ENCODE peak calls at places on chromosomes 2 and 18, in seven cellular contexts. One of them, this sample, is unnamed.

GRCh38 chr18:58996131-58996632 is 131.5 kb downstream of the ZNF532 start:
- DNase-seq in activated CD4-positive, alpha-beta T cell treated with anti-CD3 and anti-CD28 coated beads for 48 hours: no peak
- DNase-seq in AG09319: peak; percentile 38
- DNase-seq in ovary: no peak
- DNase-seq in chondrocyte: no peak
- DNase-seq in amygdala: no peak
- DNase-seq in activated CD4-positive, CD25-positive, alpha-beta regulatory T cell treated with anti-CD3 and anti-CD28 coated beads, Interleukin-2, amount 50 U/mL, for 72 hours: no peak
- DNase-seq in this sample: no peak

GRCh38 chr2:148817210-148817708 is 57.8 kb upstream of the KIF5C start:
- DNase-seq in activated CD4-positive, alpha-beta T cell treated with anti-CD3 and anti-CD28 coated beads for 48 hours: no peak
- DNase-seq in AG09319: no peak
- DNase-seq in ovary: no peak
- DNase-seq in chondrocyte: no peak
- DNase-seq in amygdala: peak; percentile 3
- DNase-seq in activated CD4-positive, CD25-positive, alpha-beta regulatory T cell treated with anti-CD3 and anti-CD28 coated beads, Interleukin-2, amount 50 U/mL, for 72 hours: no peak
- DNase-seq in this sample: no peak

GRCh38 chr2:184780944-184781343 is 182.6 kb downstream of the ZNF804A start:
- DNase-seq in activated CD4-positive, alpha-beta T cell treated with anti-CD3 and anti-CD28 coated beads for 48 hours: no peak
- DNase-seq in AG09319: no peak
- DNase-seq in ovary: no peak
- DNase-seq in chondrocyte: no peak
- DNase-seq in amygdala: no peak
- DNase-seq in activated CD4-positive, CD25-positive, alpha-beta regulatory T cell treated with anti-CD3 and anti-CD28 coated beads, Interleukin-2, amount 50 U/mL, for 72 hours: no peak
- DNase-seq in this sample: no peak

GRCh38 chr18:8536226-8536625 is 73.0 kb upstream of the RAB12 start:
- DNase-seq in activated CD4-positive, alpha-beta T cell treated with anti-CD3 and anti-CD28 coated beads for 48 hours: no peak
- DNase-seq in AG09319: no peak
- DNase-seq in ovary: no peak
- DNase-seq in chondrocyte: no peak
- DNase-seq in amygdala: no peak
- DNase-seq in activated CD4-positive, CD25-positive, alpha-beta regulatory T cell treated with anti-CD3 and anti-CD28 coated beads, Interleukin-2, amount 50 U/mL, for 72 hours: no peak
- DNase-seq in this sample: no peak

GRCh38 chr2:19649785-19650380 is 251.9 kb downstream of the TTC32 start:
- DNase-seq in activated CD4-positive, alpha-beta T cell treated with anti-CD3 and anti-CD28 coated beads for 48 hours: no peak
- DNase-seq in AG09319: peak; percentile 87
- DNase-seq in ovary: no peak
- DNase-seq in chondrocyte: no peak
- DNase-seq in amygdala: no peak
- DNase-seq in activated CD4-positive, CD25-positive, alpha-beta regulatory T cell treated with anti-CD3 and anti-CD28 coated beads, Interleukin-2, amount 50 U/mL, for 72 hours: no peak
- DNase-seq in this sample: peak; percentile 83

GRCh38 chr18:73829146-73829545 is 318.5 kb downstream of the FBXO15 start:
- DNase-seq in activated CD4-positive, alpha-beta T cell treated with anti-CD3 and anti-CD28 coated beads for 48 hours: no peak
- DNase-seq in AG09319: no peak
- DNase-seq in ovary: no peak
- DNase-seq in chondrocyte: no peak
- DNase-seq in amygdala: no peak
- DNase-seq in activated CD4-positive, CD25-positive, alpha-beta regulatory T cell treated with anti-CD3 and anti-CD28 coated beads, Interleukin-2, amount 50 U/mL, for 72 hours: no peak
- DNase-seq in this sample: no peak

GRCh38 chr2:226077031-226077430 is 677.5 kb downstream of the NYAP2 start:
- DNase-seq in activated CD4-positive, alpha-beta T cell treated with anti-CD3 and anti-CD28 coated beads for 48 hours: no peak
- DNase-seq in AG09319: peak; percentile 47
- DNase-seq in ovary: no peak
- DNase-seq in chondrocyte: no peak
- DNase-seq in amygdala: no peak
- DNase-seq in activated CD4-positive, CD25-positive, alpha-beta regulatory T cell treated with anti-CD3 and anti-CD28 coated beads, Interleukin-2, amount 50 U/mL, for 72 hours: no peak
- DNase-seq in this sample: no peak

GRCh38 chr2:234661849-234662248 is 165.0 kb upstream of the ARL4C start:
- DNase-seq in activated CD4-positive, alpha-beta T cell treated with anti-CD3 and anti-CD28 coated beads for 48 hours: no peak
- DNase-seq in AG09319: no peak
- DNase-seq in ovary: no peak
- DNase-seq in chondrocyte: no peak
- DNase-seq in amygdala: no peak
- DNase-seq in activated CD4-positive, CD25-positive, alpha-beta regulatory T cell treated with anti-CD3 and anti-CD28 coated beads, Interleukin-2, amount 50 U/mL, for 72 hours: no peak
- DNase-seq in this sample: no peak

GRCh38 chr2:180203972-180204371 is 196.9 kb upstream of the CWC22 start:
- DNase-seq in activated CD4-positive, alpha-beta T cell treated with anti-CD3 and anti-CD28 coated beads for 48 hours: no peak
- DNase-seq in AG09319: no peak
- DNase-seq in ovary: no peak
- DNase-seq in chondrocyte: no peak
- DNase-seq in amygdala: no peak
- DNase-seq in activated CD4-positive, CD25-positive, alpha-beta regulatory T cell treated with anti-CD3 and anti-CD28 coated beads, Interleukin-2, amount 50 U/mL, for 72 hours: no peak
- DNase-seq in this sample: no peak

GRCh38 chr2:188678921-188679320 is 295.3 kb upstream of the COL3A1 start:
- DNase-seq in activated CD4-positive, alpha-beta T cell treated with anti-CD3 and anti-CD28 coated beads for 48 hours: no peak
- DNase-seq in AG09319: no peak
- DNase-seq in ovary: no peak
- DNase-seq in chondrocyte: no peak
- DNase-seq in amygdala: no peak
- DNase-seq in activated CD4-positive, CD25-positive, alpha-beta regulatory T cell treated with anti-CD3 and anti-CD28 coated beads, Interleukin-2, amount 50 U/mL, for 72 hours: no peak
- DNase-seq in this sample: no peak

GRCh38 chr2:71578665-71579371 is 125.5 kb downstream of the DYSF start:
- DNase-seq in activated CD4-positive, alpha-beta T cell treated with anti-CD3 and anti-CD28 coated beads for 48 hours: no peak
- DNase-seq in AG09319: peak; percentile 8
- DNase-seq in ovary: no peak
- DNase-seq in chondrocyte: no peak
- DNase-seq in amygdala: peak; percentile 93
- DNase-seq in activated CD4-positive, CD25-positive, alpha-beta regulatory T cell treated with anti-CD3 and anti-CD28 coated beads, Interleukin-2, amount 50 U/mL, for 72 hours: no peak
- DNase-seq in this sample: no peak

GRCh38 chr2:129347486-129348217 is 631.8 kb upstream of the RAB6C start:
- DNase-seq in activated CD4-positive, alpha-beta T cell treated with anti-CD3 and anti-CD28 coated beads for 48 hours: no peak
- DNase-seq in AG09319: no peak
- DNase-seq in ovary: no peak
- DNase-seq in chondrocyte: no peak
- DNase-seq in amygdala: no peak
- DNase-seq in activated CD4-positive, CD25-positive, alpha-beta regulatory T cell treated with anti-CD3 and anti-CD28 coated beads, Interleukin-2, amount 50 U/mL, for 72 hours: no peak
- DNase-seq in this sample: no peak

GRCh38 chr18:49094979-49095632 is 144.3 kb upstream of the SMAD7 start:
- DNase-seq in activated CD4-positive, alpha-beta T cell treated with anti-CD3 and anti-CD28 coated beads for 48 hours: no peak
- DNase-seq in AG09319: peak; percentile 73
- DNase-seq in ovary: no peak
- DNase-seq in chondrocyte: no peak
- DNase-seq in amygdala: no peak
- DNase-seq in activated CD4-positive, CD25-positive, alpha-beta regulatory T cell treated with anti-CD3 and anti-CD28 coated beads, Interleukin-2, amount 50 U/mL, for 72 hours: no peak
- DNase-seq in this sample: no peak

GRCh38 chr18:73895701-73896100 is 251.9 kb downstream of the FBXO15 start:
- DNase-seq in activated CD4-positive, alpha-beta T cell treated with anti-CD3 and anti-CD28 coated beads for 48 hours: no peak
- DNase-seq in AG09319: no peak
- DNase-seq in ovary: no peak
- DNase-seq in chondrocyte: no peak
- DNase-seq in amygdala: no peak
- DNase-seq in activated CD4-positive, CD25-positive, alpha-beta regulatory T cell treated with anti-CD3 and anti-CD28 coated beads, Interleukin-2, amount 50 U/mL, for 72 hours: no peak
- DNase-seq in this sample: no peak

GRCh38 chr2:110741491-110741980 is 9.2 kb downstream of the ACOXL start:
- DNase-seq in activated CD4-positive, alpha-beta T cell treated with anti-CD3 and anti-CD28 coated beads for 48 hours: no peak
- DNase-seq in AG09319: no peak
- DNase-seq in ovary: no peak
- DNase-seq in chondrocyte: no peak
- DNase-seq in amygdala: no peak
- DNase-seq in activated CD4-positive, CD25-positive, alpha-beta regulatory T cell treated with anti-CD3 and anti-CD28 coated beads, Interleukin-2, amount 50 U/mL, for 72 hours: no peak
- DNase-seq in this sample: no peak

GRCh38 chr2:80393996-80394395 is 89.4 kb upstream of the LRRTM1 start:
- DNase-seq in activated CD4-positive, alpha-beta T cell treated with anti-CD3 and anti-CD28 coated beads for 48 hours: no peak
- DNase-seq in AG09319: no peak
- DNase-seq in ovary: no peak
- DNase-seq in chondrocyte: no peak
- DNase-seq in amygdala: no peak
- DNase-seq in activated CD4-positive, CD25-positive, alpha-beta regulatory T cell treated with anti-CD3 and anti-CD28 coated beads, Interleukin-2, amount 50 U/mL, for 72 hours: no peak
- DNase-seq in this sample: no peak

GRCh38 chr2:183214680-183215079 is 90.4 kb downstream of the NUP35 start:
- DNase-seq in activated CD4-positive, alpha-beta T cell treated with anti-CD3 and anti-CD28 coated beads for 48 hours: no peak
- DNase-seq in AG09319: no peak
- DNase-seq in ovary: no peak
- DNase-seq in chondrocyte: no peak
- DNase-seq in amygdala: no peak
- DNase-seq in activated CD4-positive, CD25-positive, alpha-beta regulatory T cell treated with anti-CD3 and anti-CD28 coated beads, Interleukin-2, amount 50 U/mL, for 72 hours: no peak
- DNase-seq in this sample: no peak

GRCh38 chr2:156445311-156446218 is 9.4 kb downstream of the GPD2 start:
- DNase-seq in activated CD4-positive, alpha-beta T cell treated with anti-CD3 and anti-CD28 coated beads for 48 hours: no peak
- DNase-seq in AG09319: peak; percentile 70
- DNase-seq in ovary: no peak
- DNase-seq in chondrocyte: no peak
- DNase-seq in amygdala: no peak
- DNase-seq in activated CD4-positive, CD25-positive, alpha-beta regulatory T cell treated with anti-CD3 and anti-CD28 coated beads, Interleukin-2, amount 50 U/mL, for 72 hours: no peak
- DNase-seq in this sample: no peak

GRCh38 chr2:25347846-25348245 is 6.1 kb upstream of the DNMT3A start:
- DNase-seq in activated CD4-positive, alpha-beta T cell treated with anti-CD3 and anti-CD28 coated beads for 48 hours: no peak
- DNase-seq in AG09319: no peak
- DNase-seq in ovary: no peak
- DNase-seq in chondrocyte: no peak
- DNase-seq in amygdala: no peak
- DNase-seq in activated CD4-positive, CD25-positive, alpha-beta regulatory T cell treated with anti-CD3 and anti-CD28 coated beads, Interleukin-2, amount 50 U/mL, for 72 hours: no peak
- DNase-seq in this sample: no peak

GRCh38 chr18:45106331-45106774 is 425.7 kb downstream of the SETBP1 start:
- DNase-seq in activated CD4-positive, alpha-beta T cell treated with anti-CD3 and anti-CD28 coated beads for 48 hours: no peak
- DNase-seq in AG09319: no peak
- DNase-seq in ovary: no peak
- DNase-seq in chondrocyte: no peak
- DNase-seq in amygdala: no peak
- DNase-seq in activated CD4-positive, CD25-positive, alpha-beta regulatory T cell treated with anti-CD3 and anti-CD28 coated beads, Interleukin-2, amount 50 U/mL, for 72 hours: no peak
- DNase-seq in this sample: no peak

GRCh38 chr2:160932960-160933359 is 227.3 kb upstream of the TANK start:
- DNase-seq in activated CD4-positive, alpha-beta T cell treated with anti-CD3 and anti-CD28 coated beads for 48 hours: no peak
- DNase-seq in AG09319: no peak
- DNase-seq in ovary: no peak
- DNase-seq in chondrocyte: no peak
- DNase-seq in amygdala: no peak
- DNase-seq in activated CD4-positive, CD25-positive, alpha-beta regulatory T cell treated with anti-CD3 and anti-CD28 coated beads, Interleukin-2, amount 50 U/mL, for 72 hours: no peak
- DNase-seq in this sample: no peak

GRCh38 chr18:11005528-11005927 is 143.8 kb downstream of the PIEZO2 start:
- DNase-seq in activated CD4-positive, alpha-beta T cell treated with anti-CD3 and anti-CD28 coated beads for 48 hours: no peak
- DNase-seq in AG09319: no peak
- DNase-seq in ovary: peak; percentile 81
- DNase-seq in chondrocyte: no peak
- DNase-seq in amygdala: no peak
- DNase-seq in activated CD4-positive, CD25-positive, alpha-beta regulatory T cell treated with anti-CD3 and anti-CD28 coated beads, Interleukin-2, amount 50 U/mL, for 72 hours: no peak
- DNase-seq in this sample: no peak

GRCh38 chr2:241768850-241769249 is 7.8 kb upstream of the GAL3ST2 start:
- DNase-seq in activated CD4-positive, alpha-beta T cell treated with anti-CD3 and anti-CD28 coated beads for 48 hours: no peak
- DNase-seq in AG09319: no peak
- DNase-seq in ovary: no peak
- DNase-seq in chondrocyte: peak; percentile 87
- DNase-seq in amygdala: no peak
- DNase-seq in activated CD4-positive, CD25-positive, alpha-beta regulatory T cell treated with anti-CD3 and anti-CD28 coated beads, Interleukin-2, amount 50 U/mL, for 72 hours: no peak
- DNase-seq in this sample: peak; percentile 41

This sample was measured in RWPE2.